ENCODE peak calls at places on chromosome 4, in eight cellular contexts. T is NCI-H2107; L is effector memory CD8-positive, alpha-beta T cell; Y is M059J; X is astrocyte of the cerebellum; K is NCI-H2081; U is hypothalamus; H is testis. B is an unnamed sample.

GRCh38 chr4:104393649-104394048 is 101.0 kb downstream of the CXXC4 start:
- DNase-seq in T (no peak), L (no peak), Y (no peak), X (no peak), K (no peak), U (no peak), H (no peak), B (no peak)

GRCh38 chr4:137685357-137685756 is 153.1 kb upstream of the PCDH18 start:
- DNase-seq in T (no peak), L (no peak), Y (no peak), X (no peak), K (no peak), U (no peak), H (no peak), B (no peak)

GRCh38 chr4:131348258-131348657 is 1800.8 kb upstream of the PCDH10 start:
- DNase-seq in T (no peak), L (no peak), Y (no peak), X (no peak), K (no peak), U (no peak), H (no peak), B (no peak)

GRCh38 chr4:95728145-95728544 is 111.7 kb upstream of the PDHA2 start:
- DNase-seq in T (no peak), L (no peak), Y (peak), X (peak), K (no peak), U (no peak), H (no peak), B (no peak)

GRCh38 chr4:161208564-161208963 is 955.2 kb downstream of the FSTL5 start:
- DNase-seq in T (no peak), L (no peak), Y (no peak), X (no peak), K (peak), U (no peak), H (no peak), B (no peak)

GRCh38 chr4:1039493-1040343 is 28.3 kb downstream of the FGFRL1 start:
- DNase-seq in T (no peak), L (no peak), Y (peak), X (peak), K (no peak), U (no peak), H (no peak), B (no peak)

GRCh38 chr4:18882468-18882867 is 860.9 kb upstream of the LCORL start:
- DNase-seq in T (no peak), L (no peak), Y (peak), X (peak), K (no peak), U (no peak), H (no peak), B (peak)

GRCh38 chr4:8704632-8705031 is 112.1 kb downstream of the CPZ start:
- DNase-seq in T (no peak), L (no peak), Y (no peak), X (no peak), K (no peak), U (no peak), H (no peak), B (no peak)

GRCh38 chr4:4492161-4492847 is 49.5 kb downstream of the STX18 start:
- DNase-seq in T (no peak), L (no peak), Y (peak), X (no peak), K (no peak), U (no peak), H (no peak), B (no peak)

GRCh38 chr4:106494066-106494465 is 125.5 kb upstream of the GIMD1 start:
- DNase-seq in T (no peak), L (no peak), Y (peak), X (no peak), K (no peak), U (no peak), H (no peak), B (no peak)

GRCh38 chr4:168511780-168512467 is 15.1 kb downstream of the PALLD start:
- DNase-seq in T (no peak), L (peak), Y (no peak), X (no peak), K (no peak), U (no peak), H (no peak), B (no peak)

GRCh38 chr4:150007512-150007911 is 70.7 kb upstream of the DCLK2 start:
- DNase-seq in T (no peak), L (no peak), Y (peak), X (no peak), K (no peak), U (no peak), H (no peak), B (peak)

GRCh38 chr4:88357262-88357661 is 21.4 kb upstream of the HERC6 start:
- DNase-seq in T (no peak), L (no peak), Y (no peak), X (no peak), K (no peak), U (no peak), H (no peak), B (no peak)

GRCh38 chr4:52643846-52644245 is 15.3 kb downstream of the USP46 start:
- DNase-seq in T (no peak), L (no peak), Y (peak), X (peak), K (no peak), U (peak), H (peak), B (peak)